ENCODE peak calls at places on chromosomes 4 and X, in ten cellular contexts. Q is NCI-H510A; U is HEK293T; Y is psoas muscle; A is NCI-H1417; H is kidney glomerular epithelial cell; L is pancreas; D is Peyer's patch; E is activated CD4-positive, alpha-beta T cell treated with anti-CD3 and anti-CD28 coated beads for 4 hours; G is left cardiac atrium. K is an unnamed sample.

GRCh38 chrX:153488231-153488914 is 6.4 kb upstream of the BGN start:
- DNase-seq in G (peak; percentile 78), E (no peak), D (no peak), U (no peak), A (no peak), Y (peak; percentile 54), Q (no peak), L (no peak), H (peak; percentile 32), K (no peak)

GRCh38 chrX:20459410-20460350 is 193.0 kb upstream of the RPS6KA3 start:
- DNase-seq in E (no peak), Q (no peak), L (no peak), H (no peak), D (no peak), Y (no peak), G (no peak), A (no peak), U (no peak), K (no peak)

GRCh38 chrX:46770817-46771163 is 11.9 kb upstream of the SLC9A7 start:
- DNase-seq in G (no peak), L (no peak), H (peak; percentile 36), Y (no peak), E (no peak), Q (no peak), D (no peak), U (no peak), A (no peak), K (no peak)

GRCh38 chr4:141759796-141760425 is 123.5 kb downstream of the IL15 start:
- DNase-seq in A (no peak), H (no peak), L (no peak), U (no peak), E (no peak), D (no peak), Q (no peak), G (no peak), Y (no peak), K (no peak)

GRCh38 chr4:182975806-182976205 is 58.6 kb upstream of the DCTD start:
- DNase-seq in L (no peak), D (no peak), H (peak; percentile 92), U (no peak), Q (no peak), A (no peak), G (no peak), E (no peak), Y (no peak), K (no peak)

GRCh38 chrX:12956704-12957541 is 18.0 kb upstream of the TMSB4X start:
- DNase-seq in U (no peak), Y (no peak), G (no peak), D (no peak), A (no peak), Q (no peak), H (peak; percentile 48), L (no peak), E (peak; percentile 56), K (no peak)

GRCh38 chrX:41512394-41512793 is 65.3 kb downstream of the NYX start:
- DNase-seq in H (no peak), Y (no peak), G (no peak), D (no peak), U (no peak), L (no peak), A (no peak), E (no peak), Q (no peak), K (no peak)

GRCh38 chr4:75512336-75513211 is 1.6 kb downstream of the RCHY1 start:
- DNase-seq in L (no peak), H (peak; percentile 77), D (no peak), U (no peak), Q (no peak), A (no peak), E (no peak), Y (no peak), G (no peak), K (no peak)